ENCODE peak calls at places on chromosomes 7 and 10, in six cellular contexts. O is stomach, D is upper lobe of left lung, Y is body of pancreas, Z is A549, A is heart left ventricle. Q is an unnamed sample.

GRCh38 chr10:117078168-117078837 is 59.8 kb downstream of the VAX1 start:
- DNase-seq in Y (no peak), Z (no peak), O (no peak), A (no peak), D (no peak), Q (no peak)

GRCh38 chr7:82044497-82045080 is 274.7 kb upstream of the HGF start:
- DNase-seq in D (no peak), Z (peak; percentile 66), O (peak; percentile 28), Y (peak; percentile 46), A (peak; percentile 24), Q (no peak)

GRCh38 chr10:123558651-123559050 is 107.5 kb upstream of the GPR26 start:
- DNase-seq in Y (no peak), Z (no peak), O (no peak), A (no peak), D (peak; percentile 58), Q (no peak)

GRCh38 chr10:49614242-49615198 is 683 bp downstream of the CHAT start:
- DNase-seq in Y (no peak), A (no peak), Z (no peak), D (no peak), O (no peak), Q (no peak)

GRCh38 chr7:82362129-82362528 is 81.4 kb downstream of the CACNA2D1 start:
- DNase-seq in Y (no peak), Z (no peak), O (no peak), A (no peak), D (no peak), Q (no peak)

GRCh38 chr7:44081266-44081748 is 1.0 kb downstream of the POLM start:
- DNase-seq in Z (no peak), Y (no peak), O (no peak), A (peak; percentile 25), D (no peak), Q (no peak)

GRCh38 chr7:16668049-16668858 is 22.3 kb downstream of the BZW2 start:
- DNase-seq in D (no peak), O (peak; percentile 71), A (peak; percentile 79), Y (peak; percentile 22), Z (peak; percentile 96), Q (no peak)

GRCh38 chr10:73167557-73168485 is at the start of the genes ECD and FAM149B1:
- DNase-seq in Z (peak; percentile 95), A (peak; percentile 96), D (peak; percentile 96), Y (peak; percentile 91), O (peak; percentile 93), Q (peak; percentile 96)

GRCh38 chr10:104485632-104486031 is 132.0 kb downstream of the CFAP58 start:
- DNase-seq in A (no peak), O (no peak), Z (peak; percentile 12), D (no peak), Y (no peak), Q (no peak)

GRCh38 chr10:86317949-86318725 is 48.5 kb downstream of the GRID1 start:
- DNase-seq in Z (no peak), Y (no peak), O (no peak), A (no peak), D (no peak), Q (peak; percentile 27)

GRCh38 chr7:106367018-106367420 is 82.2 kb upstream of the NAMPT start:
- DNase-seq in A (no peak), Z (no peak), O (no peak), D (no peak), Y (no peak), Q (no peak)

GRCh38 chr7:36986429-36987362 is 262.4 kb upstream of the AOAH start:
- DNase-seq in Y (peak; percentile 77), O (peak; percentile 69), Z (peak; percentile 57), D (no peak), A (peak; percentile 47), Q (peak; percentile 83)

GRCh38 chr10:82674036-82674435 is 799.0 kb downstream of the NRG3 start:
- DNase-seq in O (no peak), Y (no peak), D (no peak), Z (no peak), A (no peak), Q (no peak)

GRCh38 chr7:28830831-28831230 is 127.3 kb downstream of the TRIL start:
- DNase-seq in D (no peak), O (no peak), Z (no peak), Y (no peak), A (no peak), Q (no peak)

GRCh38 chr10:106615081-106615480 is 549.4 kb downstream of the SORCS1 start:
- DNase-seq in D (no peak), Y (no peak), A (no peak), Z (no peak), O (no peak), Q (no peak)

GRCh38 chr7:132226046-132226590 is 350.2 kb downstream of the PLXNA4 start:
- DNase-seq in O (no peak), Y (no peak), Z (peak; percentile 14), A (no peak), D (no peak), Q (no peak)

GRCh38 chr7:16967174-16967868 is 85.5 kb upstream of the AGR3 start:
- DNase-seq in Y (no peak), Z (no peak), D (no peak), A (no peak), O (no peak), Q (no peak)

GRCh38 chr7:13309535-13309934 is 622.1 kb downstream of the ARL4A start:
- DNase-seq in D (no peak), Z (no peak), Y (no peak), A (no peak), O (no peak), Q (no peak)

GRCh38 chr10:49408437-49409306 is 12.8 kb upstream of the DRGX start:
- DNase-seq in D (no peak), A (no peak), Z (no peak), O (no peak), Y (peak; percentile 38), Q (no peak)

GRCh38 chr10:2885956-2886296 is 181.4 kb upstream of the PFKP start:
- DNase-seq in O (no peak), A (no peak), D (no peak), Y (no peak), Z (no peak), Q (no peak)

GRCh38 chr7:16670747-16671344 is 24.9 kb downstream of the BZW2 start:
- DNase-seq in Z (no peak), Y (no peak), D (no peak), A (no peak), O (no peak), Q (no peak)

DNA sequence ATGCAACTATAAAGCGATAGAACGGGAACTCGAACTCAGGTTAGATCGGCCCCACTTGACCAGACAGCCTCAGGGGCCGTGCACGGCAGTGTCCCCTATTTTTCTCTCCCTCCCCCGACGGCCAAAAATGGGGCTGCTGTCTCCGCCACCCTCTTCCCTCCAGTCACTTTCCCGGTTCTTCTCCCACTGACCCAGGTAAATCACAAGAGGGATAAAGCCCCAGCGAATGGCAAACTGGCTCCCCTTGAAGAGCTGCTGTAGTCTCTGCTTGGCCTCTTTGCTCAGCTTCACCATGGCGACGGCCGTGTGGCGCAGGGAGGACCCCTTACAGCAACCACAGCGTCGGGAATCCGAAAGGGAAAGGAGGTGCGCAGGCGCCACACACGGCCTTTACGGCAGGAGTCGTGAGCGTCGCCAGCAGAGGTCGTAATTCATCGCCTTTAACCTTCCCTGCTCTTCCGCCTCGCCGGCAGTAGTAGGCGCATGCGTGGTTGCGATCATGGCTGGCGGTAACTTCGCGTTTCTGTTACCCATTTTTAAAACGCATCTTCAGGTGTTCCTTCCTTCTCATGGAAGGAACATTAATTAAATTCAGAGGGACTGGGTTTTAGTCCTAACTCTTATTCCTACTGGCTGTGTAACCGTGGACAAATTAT is at the start of gene TOMM7:
- DNase-seq in Z (peak; percentile 98), O (peak; percentile 91), D (peak; percentile 90), Y (peak; percentile 92), A (peak; percentile 93), Q (peak; percentile 86)
- TF ChIP-seq CTCF in Z (no peak), O (no peak), D (peak; percentile 53), Y (peak; percentile 31), A (peak; percentile 59), Q (peak; percentile 53)

GRCh38 chr7:74230446-74231231 is 20.8 kb downstream of the LAT2 start:
- DNase-seq in A (no peak), Y (no peak), D (no peak), Z (no peak), O (no peak), Q (peak; percentile 62)

GRCh38 chr7:74226633-74227032 is 16.8 kb downstream of the LAT2 start:
- DNase-seq in O (no peak), A (no peak), Y (no peak), Z (no peak), D (no peak), Q (no peak)

GRCh38 chr7:74231232-74231590 is 21.4 kb downstream of the LAT2 start:
- DNase-seq in D (no peak), Z (no peak), A (no peak), O (no peak), Y (no peak), Q (peak; percentile 74)

GRCh38 chr7:74225400-74225799 is 15.6 kb downstream of the LAT2 start:
- DNase-seq in A (no peak), O (no peak), Z (no peak), Y (no peak), D (no peak), Q (no peak)

GRCh38 chr7:74228951-74229900 is 19.4 kb downstream of the LAT2 start:
- DNase-seq in Z (no peak), A (no peak), O (no peak), Y (no peak), D (no peak), Q (no peak)
- TF ChIP-seq POLR2A in Z (no peak), A (no peak), O (no peak), Y (no peak), D (no peak), Q (no peak)

GRCh38 chr7:26144681-26145080 is 7.3 kb upstream of the NFE2L3 start:
- DNase-seq in Y (no peak), O (no peak), Z (no peak), A (no peak), D (no peak), Q (no peak)
- H3K9me3 ChIP-seq in Y (no peaks in the 10 kb centered on the region), O (no peaks in the 10 kb centered on the region), Z (no peaks in the 10 kb centered on the region), A (no peaks in the 10 kb centered on the region), D (no peaks in the 10 kb centered on the region), Q (no peaks in the 10 kb centered on the region)

GRCh38 chr10:27360581-27361172 is 120.1 kb upstream of the ACBD5 start:
- DNase-seq in Y (peak; percentile 75), A (peak; percentile 67), Z (peak; percentile 81), D (no peak), O (peak; percentile 84), Q (peak; percentile 78)

GRCh38 chr10:27356738-27357137 is 116.1 kb upstream of the ACBD5 start:
- DNase-seq in A (no peak), D (no peak), Z (no peak), O (no peak), Y (no peak), Q (no peak)

GRCh38 chr10:27359792-27360320 is 119.3 kb upstream of the ACBD5 start:
- DNase-seq in Y (no peak), O (no peak), D (peak; percentile 35), Z (no peak), A (no peak), Q (no peak)

DNA sequence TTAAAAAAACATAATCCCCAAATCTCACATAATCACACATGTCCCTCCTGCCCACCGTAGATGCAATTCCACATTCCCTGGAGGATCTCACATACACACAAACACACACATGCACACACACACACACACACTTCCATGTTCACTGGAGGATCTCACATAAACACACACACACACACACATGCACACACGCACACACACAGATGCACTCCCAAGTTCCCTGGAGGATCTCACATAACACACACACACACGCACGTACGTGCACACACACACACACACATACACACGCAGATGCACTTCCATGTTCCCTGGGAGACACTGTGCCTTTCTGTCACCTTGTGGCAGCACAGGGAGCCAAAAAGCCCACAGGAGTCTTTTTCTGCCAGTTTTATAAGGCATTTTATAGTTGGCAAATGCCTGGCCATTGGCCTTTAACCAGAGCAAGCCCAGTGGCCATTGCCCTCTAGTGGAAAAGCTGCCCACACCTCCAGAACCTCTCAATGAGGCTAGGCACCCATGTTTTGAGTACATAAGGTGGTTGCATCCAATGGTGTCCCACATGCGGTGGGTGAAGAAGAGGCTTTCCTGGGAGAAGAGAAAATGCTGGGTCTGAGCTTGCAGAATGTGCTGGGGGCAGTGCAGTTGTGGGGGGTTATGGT is 115.4 kb upstream of the ACBD5 start:
- DNase-seq in D (no peak), A (no peak), Z (peak; percentile 16), O (no peak), Y (no peak), Q (no peak)
- TF ChIP-seq CTCF in D (no peak), A (no peak), Z (no peak), O (no peak), Y (no peak), Q (no peak)

Q was measured in Peyer's patch.